ENCODE peak calls at places on chromosome 2, in eight cellular contexts. D is tibial artery, T is AG10803, P is AG08396, M is neural crest cell, K is cardiac muscle cell, Q is Caki2, V is nucleus accumbens. I is an unnamed sample.

GRCh38 chr2:31945572-31945935 is 65.3 kb downstream of the MEMO1 start:
- DNase-seq in K (peak), P (no peak), M (no peak), V (no peak), Q (no peak), T (peak), D (no peak), I (no peak)

GRCh38 chr2:232479341-232480200 is 8.1 kb downstream of the ECEL1 start:
- DNase-seq in T (no peak), Q (no peak), K (no peak), V (no peak), D (no peak), M (no peak), P (no peak), I (no peak)

GRCh38 chr2:218805627-218806026 is 23.7 kb downstream of the CYP27A1 start:
- DNase-seq in V (no peak), K (peak), Q (peak), P (peak), M (no peak), D (no peak), T (peak), I (peak)

GRCh38 chr2:129876576-129876975 is 102.9 kb upstream of the RAB6C start:
- DNase-seq in Q (no peak), T (no peak), K (no peak), D (no peak), M (no peak), P (no peak), V (no peak), I (no peak)

GRCh38 chr2:228023619-228024018 is 152.2 kb downstream of the DAW1 start:
- DNase-seq in M (no peak), P (no peak), V (no peak), Q (peak), K (no peak), D (no peak), T (no peak), I (no peak)

GRCh38 chr2:25362564-25363145 is 20.9 kb upstream of the DNMT3A start:
- DNase-seq in P (no peak), D (no peak), T (no peak), M (no peak), Q (no peak), K (no peak), V (no peak), I (no peak)

GRCh38 chr2:127423880-127424279 is 5.7 kb downstream of the PROC start:
- DNase-seq in M (no peak), T (no peak), K (no peak), V (no peak), D (no peak), P (peak), Q (no peak), I (no peak)

GRCh38 chr2:65390134-65390533 is 42.3 kb downstream of the SPRED2 start:
- DNase-seq in D (no peak), M (no peak), T (no peak), Q (no peak), P (no peak), V (no peak), K (no peak), I (no peak)